ENCODE peak calls at places on chromosome X, in four cellular contexts. N is neuronal stem cell, T is dermis blood vessel endothelial cell, P is fibroblast of lung. B is an unnamed sample.

GRCh38 chrX:132834741-132835140 is 123.7 kb downstream of the HS6ST2 start:
- DNase-seq in P (no peak), T (no peak), N (no peak), B (no peak)

GRCh38 chrX:109822861-109823260 is 89.8 kb upstream of the ACSL4 start:
- DNase-seq in N (no peak), P (no peak), T (peak; percentile 51), B (no peak)

GRCh38 chrX:148567229-148567628 is 66.8 kb downstream of the AFF2 start:
- DNase-seq in N (no peak), P (peak; percentile 27), T (no peak), B (no peak)

GRCh38 chrX:39705299-39705698 is 392.5 kb downstream of the BCOR start:
- DNase-seq in T (peak; percentile 91), P (peak; percentile 87), N (no peak), B (no peak)

GRCh38 chrX:131040781-131041180 is 17.4 kb upstream of the ARHGAP36 start:
- DNase-seq in P (no peak), T (no peak), N (no peak), B (no peak)

GRCh38 chrX:45070116-45071007 is 130.3 kb downstream of the DIPK2B start:
- DNase-seq in N (no peak), T (peak; percentile 75), P (peak; percentile 69), B (no peak)

GRCh38 chrX:12372111-12372510 is 233.8 kb downstream of the FRMPD4 start:
- DNase-seq in N (no peak), T (peak; percentile 67), P (no peak), B (no peak)

GRCh38 chrX:38804481-38805293 is 3.4 kb downstream of the MID1IP1 start:
- DNase-seq in T (peak; percentile 33), N (peak; percentile 15), P (no peak), B (peak; percentile 2)

GRCh38 chrX:41468647-41469323 is 21.6 kb downstream of the NYX start:
- DNase-seq in T (no peak), N (no peak), P (peak; percentile 87), B (no peak)

GRCh38 chrX:131675596-131676194 is 131.8 kb downstream of the OR13H1 start:
- DNase-seq in P (peak; percentile 18), T (peak; percentile 26), N (peak; percentile 3), B (no peak)

GRCh38 chrX:1244164-1245076 is 24.2 kb upstream of the CSF2RA start:
- DNase-seq in T (no peak), P (no peak), N (peak; percentile 38), B (no peak)

GRCh38 chrX:13903405-13903804 is 86.5 kb upstream of the GPM6B start:
- DNase-seq in T (no peak), P (peak; percentile 91), N (no peak), B (no peak)

GRCh38 chrX:135178636-135179035 is 7.4 kb upstream of the CT55 start:
- DNase-seq in P (no peak), N (no peak), T (no peak), B (no peak)

GRCh38 chrX:120549483-120550452 is 11.0 kb downstream of the CUL4B start:
- DNase-seq in P (peak; percentile 90), N (no peak), T (peak; percentile 77), B (no peak)

GRCh38 chrX:55026143-55026542 is 4.6 kb downstream of the ALAS2 start:
- DNase-seq in T (no peak), P (peak; percentile 0), N (no peak), B (no peak)

GRCh38 chrX:85111347-85111746 is 107.7 kb downstream of the APOOL start:
- DNase-seq in T (peak; percentile 22), P (peak; percentile 15), N (peak; percentile 0), B (no peak)

GRCh38 chrX:143429021-143429570 is 88.2 kb downstream of the SPANXN3 start:
- DNase-seq in N (no peak), T (no peak), P (no peak), B (no peak)

GRCh38 chrX:153956044-153956907 is 11.8 kb upstream of the RENBP start:
- DNase-seq in N (no peak), T (no peak), P (no peak), B (no peak)

GRCh38 chrX:119880552-119881437 is 9.2 kb downstream of the NDUFA1 start:
- DNase-seq in N (no peak), P (peak; percentile 61), T (peak; percentile 71), B (no peak)

GRCh38 chrX:119502727-119503483 is 34.7 kb downstream of the SLC25A5 start:
- DNase-seq in T (peak; percentile 17), N (no peak), P (peak; percentile 12), B (no peak)

GRCh38 chrX:153632612-153632980 is 14.4 kb upstream of the DUSP9 start:
- DNase-seq in P (no peak), T (no peak), N (no peak), B (no peak)

GRCh38 chrX:78123190-78123589 is 16.3 kb downstream of the TAF9B start:
- DNase-seq in P (no peak), N (no peak), T (peak; percentile 9), B (no peak)

GRCh38 chrX:101550362-101550761 is at the start of gene ARMCX1:
- DNase-seq in P (peak; percentile 83), T (peak; percentile 89), N (peak; percentile 36), B (peak; percentile 65)

GRCh38 chrX:101950581-101950980 is 18.8 kb upstream of the ZMAT1 start:
- DNase-seq in N (no peak), P (no peak), T (no peak), B (no peak)

GRCh38 chrX:40933132-40934078 is 151.8 kb upstream of the USP9X start:
- DNase-seq in P (peak; percentile 68), T (peak; percentile 48), N (no peak), B (no peak)

GRCh38 chrX:11899091-11899490 is 141.1 kb downstream of the MSL3 start:
- DNase-seq in N (no peak), T (peak; percentile 68), P (peak; percentile 33), B (no peak)

GRCh38 chrX:39733745-39734144 is 364.0 kb downstream of the BCOR start:
- DNase-seq in N (no peak), T (no peak), P (no peak), B (no peak)

GRCh38 chrX:110944323-110944761 is 148.7 kb upstream of the CHRDL1 start:
- DNase-seq in P (no peak), T (no peak), N (peak; percentile 11), B (peak; percentile 34)

GRCh38 chrX:50448565-50448964 is 22.1 kb downstream of the DGKK start:
- DNase-seq in P (no peak), N (no peak), T (peak; percentile 1), B (no peak)

GRCh38 chrX:47483310-47484268 is 567 bp upstream of the ZNF41 start:
- DNase-seq in T (peak; percentile 83), N (no peak), P (peak; percentile 33), B (peak; percentile 9)

GRCh38 chrX:154458116-154458953 is at the start of gene PLXNA3:
- DNase-seq in N (peak; percentile 42), P (no peak), T (peak; percentile 42), B (no peak)

GRCh38 chrX:139680356-139680755 is 27.6 kb downstream of the MCF2 start:
- DNase-seq in P (no peak), N (no peak), T (no peak), B (no peak)

GRCh38 chrX:26411045-26411444 is 195.1 kb downstream of the MAGEB5 start:
- DNase-seq in T (no peak), P (no peak), N (no peak), B (no peak)